ENCODE peak calls at places on chromosomes 7 and 10, in five cellular contexts. K, W, C, Y and I are unnamed samples.

GRCh38 chr10:52740913-52741675 is 31.5 kb downstream of the MBL2 start:
- DNase-seq in Y (peak), K (no peak), C (peak), W (no peak), I (peak)

GRCh38 chr10:79086822-79087221 is 18.1 kb downstream of the ZMIZ1 start:
- DNase-seq in C (no peak), Y (no peak), K (no peak), W (no peak), I (no peak)

GRCh38 chr10:112471878-112472487 is 25.0 kb downstream of the VTI1A start:
- DNase-seq in K (no peak), C (peak), W (peak), Y (peak), I (peak)

GRCh38 chr10:34994565-34995142 is 95.5 kb downstream of the CUL2 start:
- DNase-seq in Y (peak), K (peak), W (peak), C (peak), I (peak)

GRCh38 chr10:31320598-31321211 is 1.7 kb downstream of the ZEB1 start:
- DNase-seq in Y (peak), C (peak), K (no peak), W (no peak), I (peak)

GRCh38 chr7:157136372-157136771 is 2.4 kb upstream of the UBE3C start:
- DNase-seq in C (no peak), Y (no peak), W (no peak), K (no peak), I (peak)

GRCh38 chr7:41113663-41114062 is 589.2 kb downstream of the INHBA start:
- DNase-seq in C (no peak), Y (no peak), W (no peak), K (no peak), I (no peak)

GRCh38 chr7:149569726-149570422 is 72.3 kb upstream of the ZNF746 start:
- DNase-seq in W (no peak), K (no peak), C (no peak), Y (no peak), I (no peak)

GRCh38 chr7:141073641-141074161 is at the start of gene TMEM178B:
- DNase-seq in W (no peak), K (peak), Y (peak), C (no peak), I (no peak)

GRCh38 chr7:37918526-37918925 is 1.9 kb upstream of the SFRP4 start:
- DNase-seq in W (no peak), K (no peak), Y (no peak), C (no peak), I (no peak)

GRCh38 chr10:117686606-117687005 is 144.1 kb downstream of the EMX2 start:
- DNase-seq in W (no peak), C (peak), Y (no peak), K (no peak), I (no peak)

GRCh38 chr7:106140406-106141173 is 28.5 kb upstream of the SYPL1 start:
- DNase-seq in Y (no peak), C (no peak), K (no peak), W (no peak), I (no peak)

GRCh38 chr7:157490465-157490912 is 153.7 kb downstream of the DNAJB6 start:
- DNase-seq in Y (no peak), W (peak), C (peak), K (no peak), I (peak)

GRCh38 chr7:37552021-37552420 is 103.4 kb upstream of the ELMO1 start:
- DNase-seq in W (no peak), Y (no peak), C (no peak), K (no peak), I (no peak)

GRCh38 chr10:22002531-22003110 is 909 bp downstream of the DNAJC1 start:
- DNase-seq in Y (no peak), K (no peak), C (no peak), W (no peak), I (peak)

GRCh38 chr10:7408494-7409044 is 2.3 kb downstream of the SFMBT2 start:
- DNase-seq in W (no peak), C (peak), K (peak), Y (peak), I (no peak)

GRCh38 chr7:129610709-129611245 is 743 bp upstream of the NRF1 start:
- DNase-seq in K (no peak), C (no peak), W (no peak), Y (peak), I (no peak)

GRCh38 chr7:129607471-129608120 is 3.9 kb upstream of the NRF1 start:
- DNase-seq in W (no peak), K (peak), Y (peak), C (peak), I (no peak)

GRCh38 chr7:129612112-129613015 is 844 bp downstream of the NRF1 start:
- DNase-seq in K (no peak), Y (peak), W (no peak), C (no peak), I (no peak)

GRCh38 chr7:129611246-129612111 is at the start of gene NRF1:
- DNase-seq in Y (peak), K (peak), C (peak), W (peak), I (peak)

GRCh38 chr7:129609666-129610065 is 1.9 kb upstream of the NRF1 start:
- DNase-seq in C (no peak), Y (no peak), K (no peak), W (no peak), I (no peak)
- TF ChIP-seq TAF1 in C (no peak), Y (no peak), K (no peak), W (no peak), I (no peak)

DNA sequence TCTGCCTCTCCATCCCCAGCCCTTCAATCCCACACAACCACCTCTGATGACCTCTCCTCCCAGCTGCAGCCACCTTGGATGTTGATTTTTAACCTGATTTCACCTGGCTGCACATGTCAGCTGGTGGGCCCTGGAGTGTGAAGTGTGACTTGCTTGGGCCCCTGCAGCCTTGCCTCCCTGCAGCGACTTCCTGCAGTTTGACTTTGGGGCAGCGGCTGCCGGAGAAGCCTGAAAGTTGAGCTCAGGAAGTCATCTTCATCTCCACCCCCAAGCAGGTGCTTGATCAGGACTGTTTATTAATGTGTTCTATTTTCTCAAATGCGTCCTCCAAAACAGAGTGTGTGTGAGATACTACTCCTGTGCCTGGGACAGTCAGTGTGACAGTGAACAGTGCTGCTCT is 675.2 kb upstream of the GALNT17 start:
- DNase-seq in W (no peak), C (no peak), Y (no peak), K (no peak), I (no peak)
- TF ChIP-seq TAF1 in W (no peak), C (no peak), Y (no peak), K (no peak), I (no peak)

DNA sequence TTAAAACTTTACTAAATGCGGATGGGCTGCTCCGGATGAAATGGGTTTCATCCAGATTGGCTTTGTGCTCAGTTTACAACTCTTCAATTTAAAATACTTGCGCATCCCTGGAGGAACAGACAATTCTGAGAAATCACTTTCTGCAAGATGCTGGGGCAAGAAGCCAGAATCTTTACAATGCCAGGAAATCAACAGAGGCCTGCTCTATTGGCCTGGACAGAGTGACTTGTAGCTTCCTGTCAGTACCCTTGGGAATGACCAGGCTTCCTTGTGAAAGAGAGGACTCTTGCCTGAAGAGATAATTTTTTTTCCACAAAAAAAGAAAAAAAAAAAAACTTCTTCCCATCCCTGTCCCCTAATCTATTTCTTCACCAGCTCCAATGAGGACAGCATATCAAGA is 4.0 kb upstream of the FAM13C start:
- DNase-seq in C (no peak), Y (no peak), K (no peak), W (no peak), I (no peak)
- TF ChIP-seq TAF1 in C (no peak), Y (no peak), K (no peak), W (no peak), I (no peak)

GRCh38 chr7:1092161-1092632 is 4.3 kb downstream of the GPER1 start:
- DNase-seq in C (no peak), K (no peak), W (no peak), Y (no peak), I (no peak)
- TF ChIP-seq TAF1 in C (no peak), K (no peak), W (no peak), Y (no peak), I (no peak)

GRCh38 chr10:123603130-123603529 is 63.0 kb upstream of the GPR26 start:
- DNase-seq in W (no peak), K (no peak), Y (no peak), C (no peak), I (no peak)

GRCh38 chr10:123600177-123600576 is 66.0 kb upstream of the GPR26 start:
- DNase-seq in K (no peak), C (no peak), W (no peak), Y (no peak), I (no peak)

GRCh38 chr10:123597676-123598075 is 68.5 kb upstream of the GPR26 start:
- DNase-seq in Y (no peak), K (no peak), W (no peak), C (no peak), I (no peak)

GRCh38 chr10:123595661-123596060 is 70.5 kb upstream of the GPR26 start:
- DNase-seq in W (no peak), K (no peak), C (no peak), Y (no peak), I (no peak)

GRCh38 chr10:123599366-123599849 is 66.7 kb upstream of the GPR26 start:
- DNase-seq in W (no peak), K (no peak), Y (no peak), C (no peak), I (no peak)
- TF ChIP-seq TAF1 in W (no peak), K (no peak), Y (no peak), C (no peak), I (no peak)

GRCh38 chr10:3213758-3214545 is 41.4 kb upstream of the PITRM1 start:
- DNase-seq in K (no peak), W (no peak), Y (no peak), C (no peak), I (no peak)
- TF ChIP-seq TAF1 in K (no peak), W (no peak), Y (no peak), C (no peak), I (no peak)